ENCODE peak calls at places on chromosomes 11 and 22, in eight cellular contexts. U is colonic mucosa, Q is thoracic aorta, T is H9, Z is RWPE1, W is AG09309, D is neural progenitor cell, Y is foreskin fibroblast. S is an unnamed sample.

GRCh38 chr11:82750643-82751139 is 17.0 kb upstream of the FAM181B start:
- DNase-seq in U (no peak), Q (no peak), T (peak), Z (no peak), W (no peak), D (peak), Y (peak), S (no peak)

GRCh38 chr11:61429346-61429690 is 457 bp downstream of the CPSF7 start:
- DNase-seq in U (peak), Q (no peak), T (peak), Z (peak), W (no peak), D (peak), Y (peak), S (no peak)

GRCh38 chr11:3674189-3674588 is 3.0 kb upstream of the CHRNA10 start:
- DNase-seq in U (no peak), Q (no peak), T (no peak), Z (peak), W (no peak), D (peak), Y (peak), S (no peak)

GRCh38 chr22:25492950-25493790 is 71.3 kb upstream of the GRK3 start:
- DNase-seq in U (no peak), Q (no peak), T (no peak), Z (no peak), W (no peak), D (no peak), Y (no peak), S (no peak)

GRCh38 chr22:40582063-40582462 is 54.5 kb downstream of the MRTFA start:
- DNase-seq in U (no peak), Q (no peak), T (no peak), Z (no peak), W (no peak), D (no peak), Y (no peak), S (no peak)

GRCh38 chr11:61752117-61752924 is at the start of gene MYRF:
- DNase-seq in U (peak), Q (no peak), T (peak), Z (peak), W (no peak), D (peak), Y (peak), S (no peak)

GRCh38 chr11:64181506-64182411 is 4.2 kb upstream of the STIP1 start:
- DNase-seq in U (peak), Q (peak), T (peak), Z (peak), W (peak), D (peak), Y (peak), S (peak)

GRCh38 chr11:65095974-65096806 is at the start of gene VPS51:
- DNase-seq in U (peak), Q (peak), T (peak), Z (peak), W (peak), D (peak), Y (peak), S (peak)

DNA sequence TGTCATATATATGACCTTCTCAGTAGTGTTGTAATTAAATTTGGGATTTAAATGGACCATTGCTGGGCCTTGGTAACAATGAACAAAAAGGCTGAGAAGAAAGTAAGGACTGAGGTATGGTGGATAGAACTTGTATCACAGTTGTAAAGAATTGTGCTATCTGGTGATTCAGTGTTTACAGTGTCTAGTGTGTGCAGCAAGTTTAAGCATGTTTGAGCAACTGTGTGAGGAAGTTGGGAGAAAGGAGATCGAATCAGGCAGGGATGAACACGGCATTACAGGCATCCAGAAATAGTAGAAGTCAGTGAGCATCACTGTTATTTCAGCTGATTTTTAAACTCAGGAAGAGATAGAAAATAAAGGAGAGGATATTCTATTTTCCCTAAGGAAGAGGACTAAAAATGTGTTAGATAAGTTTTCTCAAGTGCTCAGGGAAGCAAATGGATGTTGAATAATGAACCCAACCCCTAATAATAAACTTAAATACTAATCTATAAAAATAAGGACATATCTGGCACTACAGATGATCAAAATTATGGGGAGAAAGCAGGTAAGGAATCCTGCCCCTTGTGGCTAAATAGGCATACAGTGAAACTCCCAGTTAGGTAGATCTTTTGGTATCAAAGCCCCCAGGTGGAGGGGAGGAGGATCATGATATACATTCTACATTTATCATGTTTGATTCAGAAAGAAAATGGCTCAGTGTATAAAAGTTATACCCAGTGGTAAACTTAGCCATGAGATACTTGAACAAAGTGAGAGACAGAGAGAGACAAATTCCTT is 361.0 kb upstream of the ANO3 start:
- DNase-seq in U (no peak), Q (no peak), T (no peak), Z (peak), W (no peak), D (no peak), Y (no peak), S (no peak)
- TF ChIP-seq CTCF in U (peak), Q (no peak), T (peak), Z (peak), W (peak), D (peak), Y (peak), S (peak)

DNA sequence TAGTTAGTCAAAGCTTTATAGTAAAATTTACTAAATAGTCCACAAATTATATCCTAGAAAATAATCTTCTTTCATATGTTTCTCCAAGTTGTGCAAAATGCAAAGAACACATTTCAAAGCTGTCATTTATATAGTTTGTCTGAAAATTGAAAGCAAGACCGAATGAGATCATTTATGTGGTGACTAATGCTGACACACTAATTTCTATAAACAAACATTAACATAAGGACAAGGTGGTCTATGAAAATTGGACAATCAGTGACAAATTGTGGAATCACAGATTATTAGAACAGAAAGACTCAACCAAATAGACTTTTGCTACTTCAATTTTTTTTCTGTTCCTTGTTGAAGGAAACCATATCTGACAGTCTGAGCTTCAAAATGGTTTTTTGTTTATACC is 1056.1 kb downstream of the LRRC4C start:
- DNase-seq in U (no peak), Q (no peak), T (no peak), Z (no peak), W (no peak), D (no peak), Y (peak), S (no peak)
- TF ChIP-seq CTCF in U (no peak), Q (no peak), T (no peak), Z (no peak), W (no peak), D (no peak), Y (no peak), S (no peak)

DNA sequence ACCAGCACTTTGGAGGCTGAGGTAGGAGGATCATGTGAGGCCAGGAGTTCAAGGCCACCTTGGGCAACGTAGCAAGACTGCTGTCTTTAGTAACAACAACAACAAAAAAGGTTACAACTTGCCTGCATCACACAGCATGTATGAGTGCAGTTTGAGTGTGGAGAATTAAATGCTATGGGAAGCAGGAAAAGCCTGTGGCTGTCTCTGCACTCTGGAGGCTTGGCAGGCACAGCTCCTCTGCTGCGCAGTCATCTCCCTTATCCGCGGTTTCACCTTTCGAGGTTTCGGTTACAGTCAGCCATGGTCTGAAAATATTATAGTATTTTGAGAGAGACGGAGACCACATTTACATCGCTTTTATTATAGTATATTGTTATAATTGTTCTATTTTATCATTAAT is 2.9 kb downstream of the MICAL2 start:
- DNase-seq in U (no peak), Q (no peak), T (no peak), Z (no peak), W (no peak), D (no peak), Y (no peak), S (no peak)
- TF ChIP-seq CTCF in U (no peak), Q (no peak), T (no peak), Z (no peak), W (no peak), D (no peak), Y (no peak), S (no peak)

GRCh38 chr11:27703453-27703852 is 3.2 kb upstream of the BDNF start:
- DNase-seq in U (no peak), Q (no peak), T (no peak), Z (peak), W (no peak), D (no peak), Y (peak), S (no peak)
- TF ChIP-seq CTCF in U (no peak), Q (no peak), T (no peak), Z (no peak), W (peak), D (no peak), Y (no peak), S (no peak)

DNA sequence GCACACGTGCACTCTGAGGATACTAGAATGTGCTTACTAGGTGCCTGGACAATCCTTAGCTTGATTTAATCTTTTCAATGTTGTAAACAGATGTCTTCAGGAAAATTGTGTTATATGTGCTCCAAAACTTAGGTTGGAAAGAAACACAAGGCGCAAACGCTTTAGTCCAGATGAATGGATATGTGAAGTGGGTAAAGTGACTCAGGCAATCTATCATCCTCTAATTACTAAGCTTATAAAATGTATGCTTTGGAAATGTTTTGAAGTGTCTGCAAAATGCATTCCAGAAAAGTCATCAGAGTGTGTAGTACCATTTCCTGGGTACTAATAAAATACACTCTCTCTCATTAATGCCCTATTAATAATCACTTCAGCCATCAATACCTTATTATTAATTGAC is 92.1 kb downstream of the SLC17A6 start:
- DNase-seq in U (no peak), Q (no peak), T (no peak), Z (no peak), W (no peak), D (no peak), Y (no peak), S (no peak)
- TF ChIP-seq CTCF in U (no peak), Q (no peak), T (no peak), Z (no peak), W (no peak), D (no peak), Y (no peak), S (no peak)

DNA sequence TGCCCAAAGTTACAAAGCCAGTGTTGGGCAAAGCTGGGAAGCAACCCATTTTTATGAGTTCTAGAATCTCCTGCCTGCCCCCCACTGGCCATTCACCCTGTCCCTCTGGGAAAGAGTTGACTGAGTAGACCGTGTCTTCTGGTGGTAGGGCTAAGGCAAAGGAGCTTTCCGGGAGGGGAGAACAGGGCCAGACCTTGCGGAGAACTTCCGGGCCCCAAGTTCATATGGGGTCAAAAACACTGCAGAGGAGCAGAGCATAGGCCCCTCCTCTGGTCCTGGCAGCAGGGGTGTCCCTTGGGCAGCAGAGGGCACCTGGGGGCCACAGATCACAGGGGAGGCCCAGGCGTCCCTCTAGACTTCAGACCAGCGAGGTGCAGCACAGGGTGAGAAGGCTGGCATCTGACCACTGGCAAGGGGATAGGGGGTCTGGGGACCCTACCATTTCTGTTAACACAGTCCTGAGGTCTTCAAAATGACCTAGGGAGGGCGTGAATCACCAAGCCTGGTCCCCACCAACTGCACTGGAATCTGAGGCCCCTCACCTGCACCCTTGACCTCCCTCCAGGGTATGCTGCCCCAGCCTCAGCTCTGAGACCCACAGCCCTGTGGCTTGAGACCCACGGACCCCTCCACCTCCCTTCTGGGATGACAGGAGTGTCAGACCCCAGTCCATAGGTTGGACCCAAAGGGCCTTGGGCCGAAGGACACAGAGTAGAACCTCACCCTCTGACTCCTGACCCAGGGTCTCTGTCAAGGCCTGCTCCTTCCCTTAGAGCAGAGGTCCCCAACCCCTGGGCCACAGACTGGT is 1.3 kb upstream of the ARAP1 start:
- DNase-seq in U (peak), Q (no peak), T (no peak), Z (no peak), W (no peak), D (no peak), Y (no peak), S (no peak)
- TF ChIP-seq CTCF in U (no peak), Q (no peak), T (no peak), Z (no peak), W (no peak), D (no peak), Y (peak), S (peak)

GRCh38 chr11:105456950-105457349 is 152.9 kb upstream of the GRIA4 start:
- DNase-seq in U (no peak), Q (no peak), T (peak), Z (no peak), W (no peak), D (peak), Y (no peak), S (no peak)
- TF ChIP-seq CTCF in U (no peak), Q (no peak), T (peak), Z (no peak), W (no peak), D (peak), Y (peak), S (no peak)

GRCh38 chr11:31640611-31641010 is 131.0 kb downstream of the ELP4 start:
- DNase-seq in U (no peak), Q (no peak), T (no peak), Z (no peak), W (no peak), D (peak), Y (no peak), S (no peak)

GRCh38 chr11:31643831-31644230 is 134.3 kb downstream of the ELP4 start:
- DNase-seq in U (no peak), Q (no peak), T (no peak), Z (peak), W (peak), D (no peak), Y (peak), S (no peak)

GRCh38 chr11:31636983-31637382 is 127.4 kb downstream of the ELP4 start:
- DNase-seq in U (no peak), Q (no peak), T (no peak), Z (no peak), W (no peak), D (no peak), Y (no peak), S (no peak)

GRCh38 chr11:31645747-31646146 is 136.2 kb downstream of the ELP4 start:
- DNase-seq in U (no peak), Q (no peak), T (no peak), Z (peak), W (peak), D (no peak), Y (peak), S (no peak)

GRCh38 chr11:31641477-31642062 is 132.0 kb downstream of the ELP4 start:
- DNase-seq in U (peak), Q (no peak), T (peak), Z (peak), W (no peak), D (peak), Y (peak), S (no peak)
- TF ChIP-seq CTCF in U (peak), Q (no peak), T (peak), Z (peak), W (peak), D (peak), Y (peak), S (peak)

DNA sequence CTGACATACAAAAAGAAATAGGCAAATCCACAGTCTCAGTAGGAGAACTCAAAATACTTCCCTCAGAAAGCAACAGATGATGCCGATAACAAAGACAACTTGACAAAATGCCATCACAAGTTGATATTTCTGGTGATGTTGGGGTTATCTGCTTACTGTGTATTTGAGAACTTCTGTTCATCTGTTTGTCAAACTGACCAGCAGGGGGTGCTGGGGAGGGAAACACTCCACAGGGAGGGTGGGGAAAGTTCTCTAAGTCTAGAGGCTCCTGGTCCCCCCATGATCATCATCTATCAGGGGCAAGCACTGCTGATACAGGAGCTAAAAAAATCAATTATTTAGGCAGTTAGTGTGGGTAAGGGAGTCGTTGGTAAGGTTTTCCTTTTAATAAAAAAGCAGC is 19.2 kb downstream of the GLYATL1 start:
- DNase-seq in U (peak), Q (no peak), T (peak), Z (no peak), W (no peak), D (peak), Y (peak), S (peak)
- TF ChIP-seq CTCF in U (peak), Q (peak), T (peak), Z (no peak), W (peak), D (peak), Y (peak), S (peak)

GRCh38 chr22:42353883-42354727 is 78.1 kb downstream of the NFAM1 start:
- DNase-seq in U (no peak), Q (no peak), T (peak), Z (no peak), W (no peak), D (peak), Y (peak), S (no peak)
- TF ChIP-seq CTCF in U (no peak), Q (no peak), T (peak), Z (no peak), W (peak), D (peak), Y (peak), S (no peak)